ENCODE peak calls at places on chromosome 10, in nine cellular contexts. F is lower lobe of right lung, Q is GM12878, T is SK-N-SH, X is RWPE2, Z is AG04450, I is ascending aorta, U is Panc1, M is thyroid gland. J is an unnamed sample. For H3K9me3 and H3K27me3, the result is how much of the 10 kb centered on the place peaks cover.

GRCh38 chr10:126393076-126393475 is 4.8 kb upstream of the ADAM12 start:
- DNase-seq in F (no peak), U (no peak), X (no peak), T (no peak), M (no peak), I (no peak), Q (no peak), Z (no peak), J (no peak)

GRCh38 chr10:125611216-125611615 is 71.7 kb downstream of the TEX36 start:
- DNase-seq in I (no peak), U (no peak), F (no peak), X (no peak), T (no peak), Z (no peak), M (no peak), Q (no peak), J (no peak)

GRCh38 chr10:114271014-114271778 is 32.1 kb downstream of the VWA2 start:
- DNase-seq in Q (no peak), Z (no peak), X (peak), U (no peak), F (no peak), M (peak), T (no peak), I (no peak), J (no peak)

GRCh38 chr10:95742529-95742884 is 13.5 kb upstream of the ENTPD1 start:
- DNase-seq in I (no peak), Q (no peak), T (no peak), U (no peak), Z (no peak), X (no peak), M (peak), F (no peak), J (no peak)

GRCh38 chr10:28797904-28798371 is 120.6 kb downstream of the BAMBI start:
- DNase-seq in M (no peak), Z (no peak), Q (no peak), F (no peak), I (no peak), X (no peak), U (no peak), T (no peak), J (no peak)

GRCh38 chr10:133279961-133280283 is 3.3 kb upstream of the ADAM8 start:
- DNase-seq in M (no peak), X (no peak), T (no peak), Q (no peak), U (no peak), F (no peak), I (no peak), Z (no peak), J (no peak)

GRCh38 chr10:8752146-8752843 is 697.8 kb downstream of the GATA3 start:
- DNase-seq in F (no peak), X (no peak), Z (no peak), M (peak), I (no peak), Q (no peak), U (no peak), T (no peak), J (no peak)

GRCh38 chr10:95221124-95221523 is 27.1 kb downstream of the ACSM6 start:
- DNase-seq in F (no peak), I (no peak), X (no peak), Z (no peak), M (no peak), Q (no peak), U (no peak), T (no peak), J (no peak)

GRCh38 chr10:113576853-113577252 is 24.0 kb downstream of the HABP2 start:
- DNase-seq in F (no peak), Q (no peak), Z (no peak), M (no peak), I (no peak), X (no peak), U (no peak), T (no peak), J (no peak)

GRCh38 chr10:31959461-31960173 is 31.0 kb upstream of the ARHGAP12 start:
- DNase-seq in F (no peak), Z (no peak), Q (no peak), I (no peak), X (no peak), T (no peak), M (no peak), U (no peak), J (no peak)

GRCh38 chr10:88992945-88993537 is 2.4 kb downstream of the FAS start:
- DNase-seq in M (no peak), F (no peak), I (no peak), Q (no peak), U (no peak), X (no peak), T (no peak), Z (no peak), J (no peak)

GRCh38 chr10:35843524-35844171 is 201.6 kb upstream of the FZD8 start:
- DNase-seq in F (no peak), Z (no peak), Q (no peak), I (no peak), M (no peak), U (no peak), X (no peak), T (no peak), J (no peak)

GRCh38 chr10:10516731-10517130 is 500.9 kb upstream of the CELF2 start:
- DNase-seq in X (no peak), Z (no peak), M (no peak), Q (no peak), U (no peak), I (no peak), F (no peak), T (no peak), J (no peak)

GRCh38 chr10:83606275-83606674 is 533.0 kb upstream of the GHITM start:
- DNase-seq in T (peak), M (no peak), U (no peak), Q (no peak), X (no peak), Z (no peak), I (no peak), F (no peak), J (no peak)

GRCh38 chr10:37860494-37861190 is 3.2 kb upstream of the ZNF248 start:
- DNase-seq in M (peak), F (no peak), Z (peak), T (no peak), I (no peak), X (no peak), Q (no peak), U (no peak), J (no peak)
- H3K9me3 ChIP-seq in M (under half), F (under half), Z (under half), T (under half), I (under half), X (under half), Q (under half), U (under half), J (under half)

DNA sequence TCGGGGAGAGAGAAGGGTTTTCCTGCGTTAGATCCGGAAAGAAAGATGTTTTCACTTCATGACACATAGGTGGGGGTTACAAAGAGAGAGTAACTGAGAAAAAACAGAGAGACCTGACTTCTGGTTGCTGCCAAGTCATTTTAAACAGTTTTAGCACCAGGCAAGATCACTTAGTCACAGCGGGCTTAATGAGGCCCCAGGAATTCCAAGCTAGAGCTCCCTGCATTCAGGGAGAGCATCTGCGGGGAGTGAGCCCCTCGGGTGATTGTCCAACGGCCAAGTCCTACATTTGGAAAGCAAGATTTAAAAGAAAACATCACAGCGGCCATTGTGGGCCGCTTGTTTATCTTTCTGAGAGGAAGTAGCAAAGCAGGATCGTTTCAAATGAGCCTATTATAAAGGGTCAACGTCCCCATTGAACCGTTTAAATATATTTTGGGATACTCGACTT is 78.5 kb downstream of the ARHGAP22 start:
- DNase-seq in Q (no peak), I (peak), X (no peak), F (no peak), Z (peak), M (no peak), T (no peak), U (no peak), J (no peak)
- H3K4me3 ChIP-seq in Q (no peak), I (no peak), X (no peak), F (no peak), Z (peak), M (no peak), T (no peak), U (no peak), J (no peak)

GRCh38 chr10:99507265-99507664 is 25.5 kb upstream of the NKX2-3 start:
- DNase-seq in I (no peak), Z (no peak), F (no peak), U (no peak), X (no peak), Q (no peak), M (no peak), T (no peak), J (no peak)

GRCh38 chr10:99506416-99506815 is 26.3 kb upstream of the NKX2-3 start:
- DNase-seq in M (no peak), Z (no peak), U (no peak), Q (no peak), I (no peak), X (no peak), F (no peak), T (no peak), J (no peak)
- H3K27me3 ChIP-seq in M (under half), Z (under half), U (under half), Q (under half), I (under half), X (under half), F (under half), T (under half), J (under half)

DNA sequence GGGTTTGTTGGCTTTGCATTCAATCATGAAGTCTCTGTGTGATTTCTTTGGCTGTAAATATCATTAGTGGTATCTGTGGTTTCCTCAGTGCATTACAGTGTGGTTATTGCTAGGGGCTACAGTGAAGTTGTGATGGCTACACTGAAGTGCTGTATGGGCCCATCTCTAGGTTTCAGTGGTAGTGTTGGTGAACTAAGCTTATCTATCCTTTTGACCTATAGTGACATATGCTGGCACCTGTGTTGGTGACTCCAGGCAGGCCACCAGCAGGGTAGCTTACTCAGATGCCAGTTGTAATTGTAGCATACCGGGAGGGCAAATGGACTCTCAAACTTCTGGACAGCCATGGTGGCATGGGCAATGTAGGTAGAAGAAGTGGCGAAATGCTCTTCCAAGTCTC is 219.0 kb downstream of the ANKRD30A start:
- DNase-seq in U (no peak), Z (no peak), Q (no peak), F (no peak), T (no peak), X (no peak), M (no peak), I (no peak), J (no peak)
- H3K9me3 ChIP-seq in U (under half), Z (under half), Q (under half), F (under half), T (under half), X (under half), M (under half), I (under half), J (under half)

DNA sequence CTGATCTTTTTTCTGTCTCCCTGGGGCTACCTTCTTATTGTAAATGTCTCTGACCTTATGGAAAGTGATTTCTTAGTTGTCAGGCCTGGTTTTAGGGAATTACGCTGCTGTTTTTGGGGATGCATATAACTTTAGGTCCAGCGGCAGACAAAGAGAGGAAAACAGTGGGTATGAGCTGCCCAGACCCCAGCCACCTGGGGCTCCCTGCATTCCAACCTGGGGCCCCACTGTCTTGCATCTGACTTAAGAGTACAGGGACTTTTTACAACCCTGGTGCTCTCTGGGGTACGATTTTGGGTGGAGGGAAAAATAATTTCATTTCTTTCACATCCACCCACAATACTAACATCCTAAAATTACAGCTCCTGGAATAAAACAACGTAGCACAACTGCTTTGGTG is 119.4 kb downstream of the PRPF18 start:
- DNase-seq in Q (no peak), U (no peak), Z (no peak), F (no peak), I (no peak), M (no peak), X (no peak), T (no peak), J (no peak)
- H3K4me3 ChIP-seq in Q (peak), U (peak), Z (peak), F (peak), I (peak), M (no peak), X (peak), T (no peak), J (peak)

DNA sequence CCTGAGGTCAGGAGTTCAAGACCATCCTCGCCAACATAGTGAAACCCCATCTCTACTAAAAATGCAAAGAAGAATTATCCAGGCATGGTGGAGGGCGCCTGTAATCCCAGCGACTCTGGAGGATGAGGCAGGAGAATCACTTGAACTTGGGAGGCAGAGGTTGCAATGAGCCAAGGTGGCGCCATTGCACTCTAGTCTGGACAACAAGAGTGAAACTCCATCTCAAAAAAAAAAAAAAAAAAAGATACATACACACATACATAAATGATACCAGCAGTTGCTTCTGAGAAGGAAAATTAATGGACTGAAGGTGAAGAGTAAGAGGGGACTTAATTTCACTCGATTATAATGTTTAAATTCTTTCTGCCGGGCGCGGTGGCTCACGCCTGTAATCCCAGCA is 40.2 kb upstream of the PAX2 start:
- DNase-seq in Q (no peak), X (no peak), M (no peak), F (no peak), Z (no peak), U (no peak), T (no peak), I (no peak), J (no peak)
- H3K27me3 ChIP-seq in Q (under half), X (under half), M (under half), F (half or more), Z (under half), U (under half), T (under half), I (under half), J (under half)

GRCh38 chr10:122550427-122550826 is 10.1 kb upstream of the DMBT1 start:
- DNase-seq in X (no peak), M (no peak), Q (no peak), I (no peak), F (no peak), T (no peak), Z (no peak), U (no peak), J (no peak)

GRCh38 chr10:122544493-122544892 is 16.1 kb upstream of the DMBT1 start:
- DNase-seq in T (no peak), F (no peak), X (no peak), Q (no peak), Z (no peak), I (no peak), U (no peak), M (no peak), J (no peak)

GRCh38 chr10:122548699-122549098 is 11.9 kb upstream of the DMBT1 start:
- DNase-seq in M (no peak), Q (no peak), X (no peak), F (no peak), T (no peak), Z (no peak), U (no peak), I (no peak), J (no peak)

GRCh38 chr10:122543676-122544075 is 16.9 kb upstream of the DMBT1 start:
- DNase-seq in X (no peak), T (no peak), M (no peak), Z (no peak), F (no peak), U (no peak), Q (no peak), I (no peak), J (no peak)

DNA sequence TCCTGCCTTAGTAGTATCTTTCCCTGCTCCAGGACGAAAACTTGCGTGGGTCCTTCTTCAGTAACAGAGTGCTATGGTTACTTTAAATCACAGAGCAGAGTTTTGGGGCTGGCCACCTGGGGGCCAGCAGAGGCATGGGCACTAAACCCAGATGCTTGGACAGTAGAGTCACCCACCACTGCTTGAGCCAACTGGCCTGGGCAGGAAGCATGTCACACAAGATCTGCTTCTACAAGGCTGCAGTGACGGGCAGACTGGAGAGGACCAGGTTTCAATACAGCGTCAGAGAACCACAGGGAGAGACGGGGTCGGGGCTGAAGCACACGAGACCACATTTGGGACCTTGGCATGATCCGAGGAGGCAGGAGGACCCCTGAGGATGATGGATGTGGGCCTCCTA is 14.3 kb upstream of the DMBT1 start:
- DNase-seq in F (no peak), M (no peak), X (no peak), I (no peak), Q (no peak), T (no peak), U (no peak), Z (no peak), J (no peak)
- H3K9me3 ChIP-seq in F (under half), M (under half), X (under half), I (under half), Q (under half), T (under half), U (under half), Z (under half), J (under half)

J was measured in esophagus squamous epithelium.